ENCODE peak calls at places on chromosomes 2 and 18, in four cellular contexts. One of them, this sample, is unnamed. For H3K9me3, the result is how much of the 10 kb centered on the place peaks cover.

GRCh38 chr2:101806123-101806522 is 108.6 kb downstream of the MAP4K4 start:
- DNase-seq in adrenal gland: no peak
- DNase-seq in colonic mucosa: no peak
- DNase-seq in heart left ventricle: peak
- DNase-seq in this sample: no peak

GRCh38 chr2:31384351-31384750 is 30.2 kb downstream of the XDH start:
- DNase-seq in adrenal gland: no peak
- DNase-seq in colonic mucosa: no peak
- DNase-seq in heart left ventricle: no peak
- DNase-seq in this sample: no peak

GRCh38 chr2:112154246-112155110 is 16.3 kb downstream of the FBLN7 start:
- DNase-seq in adrenal gland: no peak
- DNase-seq in colonic mucosa: no peak
- DNase-seq in heart left ventricle: no peak
- DNase-seq in this sample: no peak

GRCh38 chr2:27303093-27304025 is 4.9 kb downstream of the UCN start:
- DNase-seq in adrenal gland: peak
- DNase-seq in colonic mucosa: peak
- DNase-seq in heart left ventricle: no peak
- DNase-seq in this sample: peak

GRCh38 chr2:182816856-182817255 is 49.6 kb downstream of the FRZB start:
- DNase-seq in adrenal gland: no peak
- DNase-seq in colonic mucosa: no peak
- DNase-seq in heart left ventricle: no peak
- DNase-seq in this sample: no peak

GRCh38 chr2:157155992-157156391 is 101.5 kb upstream of the GALNT5 start:
- DNase-seq in adrenal gland: no peak
- DNase-seq in colonic mucosa: no peak
- DNase-seq in heart left ventricle: no peak
- DNase-seq in this sample: no peak

GRCh38 chr2:167785606-167786005 is 461.8 kb downstream of the STK39 start:
- DNase-seq in adrenal gland: no peak
- DNase-seq in colonic mucosa: no peak
- DNase-seq in heart left ventricle: no peak
- DNase-seq in this sample: no peak

GRCh38 chr2:237806334-237806733 is 7.8 kb downstream of the RBM44 start:
- DNase-seq in adrenal gland: no peak
- DNase-seq in colonic mucosa: no peak
- DNase-seq in heart left ventricle: no peak
- DNase-seq in this sample: no peak

GRCh38 chr2:113216321-113216720 is 42.5 kb downstream of the PSD4 start:
- DNase-seq in adrenal gland: no peak
- DNase-seq in colonic mucosa: no peak
- DNase-seq in heart left ventricle: no peak
- DNase-seq in this sample: no peak

GRCh38 chr18:52341617-52342381 is 1.8 kb downstream of the DCC start:
- DNase-seq in adrenal gland: no peak
- DNase-seq in colonic mucosa: no peak
- DNase-seq in heart left ventricle: no peak
- DNase-seq in this sample: peak

GRCh38 chr18:7987284-7987976 is 420.3 kb downstream of the PTPRM start:
- DNase-seq in adrenal gland: no peak
- DNase-seq in colonic mucosa: no peak
- DNase-seq in heart left ventricle: no peak
- DNase-seq in this sample: no peak

GRCh38 chr2:124666976-124667375 is 641.9 kb downstream of the CNTNAP5 start:
- DNase-seq in adrenal gland: no peak
- DNase-seq in colonic mucosa: no peak
- DNase-seq in heart left ventricle: no peak
- DNase-seq in this sample: no peak

GRCh38 chr2:28232267-28232666 is 160.4 kb upstream of the FOSL2 start:
- DNase-seq in adrenal gland: no peak
- DNase-seq in colonic mucosa: peak
- DNase-seq in heart left ventricle: no peak
- DNase-seq in this sample: no peak

GRCh38 chr2:223026357-223027110 is 25.5 kb upstream of the KCNE4 start:
- DNase-seq in adrenal gland: no peak
- DNase-seq in colonic mucosa: no peak
- DNase-seq in heart left ventricle: no peak
- DNase-seq in this sample: no peak

GRCh38 chr2:33411765-33412164 is 64.7 kb upstream of the RASGRP3 start:
- DNase-seq in adrenal gland: no peak
- DNase-seq in colonic mucosa: no peak
- DNase-seq in heart left ventricle: no peak
- DNase-seq in this sample: no peak

GRCh38 chr2:222319576-222320440 is 21.0 kb upstream of the PAX3 start:
- DNase-seq in adrenal gland: peak
- DNase-seq in colonic mucosa: peak
- DNase-seq in heart left ventricle: no peak
- DNase-seq in this sample: no peak

GRCh38 chr2:45890819-45891218 is 239.3 kb downstream of the PRKCE start:
- DNase-seq in adrenal gland: no peak
- DNase-seq in colonic mucosa: no peak
- DNase-seq in heart left ventricle: no peak
- DNase-seq in this sample: no peak

GRCh38 chr2:181686566-181687185 is 6.4 kb upstream of the NEUROD1 start:
- DNase-seq in adrenal gland: no peak
- DNase-seq in colonic mucosa: no peak
- DNase-seq in heart left ventricle: no peak
- DNase-seq in this sample: no peak

GRCh38 chr2:39523308-39524044 is 86.4 kb upstream of the MAP4K3 start:
- DNase-seq in adrenal gland: no peak
- DNase-seq in colonic mucosa: no peak
- DNase-seq in heart left ventricle: no peak
- DNase-seq in this sample: no peak

GRCh38 chr2:39094717-39095363 is 26.0 kb downstream of the SOS1 start:
- DNase-seq in adrenal gland: no peak
- DNase-seq in colonic mucosa: no peak
- DNase-seq in heart left ventricle: no peak
- DNase-seq in this sample: no peak

GRCh38 chr2:9101763-9102425 is 98.4 kb upstream of the MBOAT2 start:
- DNase-seq in adrenal gland: no peak
- DNase-seq in colonic mucosa: no peak
- DNase-seq in heart left ventricle: no peak
- DNase-seq in this sample: no peak

GRCh38 chr2:64692401-64692800 is 38.7 kb upstream of the SERTAD2 start:
- DNase-seq in adrenal gland: no peak
- DNase-seq in colonic mucosa: no peak
- DNase-seq in heart left ventricle: no peak
- DNase-seq in this sample: no peak

GRCh38 chr2:192286093-192286701 is 91.5 kb upstream of the TMEFF2 start:
- DNase-seq in adrenal gland: no peak
- DNase-seq in colonic mucosa: no peak
- DNase-seq in heart left ventricle: no peak
- DNase-seq in this sample: peak

DNA sequence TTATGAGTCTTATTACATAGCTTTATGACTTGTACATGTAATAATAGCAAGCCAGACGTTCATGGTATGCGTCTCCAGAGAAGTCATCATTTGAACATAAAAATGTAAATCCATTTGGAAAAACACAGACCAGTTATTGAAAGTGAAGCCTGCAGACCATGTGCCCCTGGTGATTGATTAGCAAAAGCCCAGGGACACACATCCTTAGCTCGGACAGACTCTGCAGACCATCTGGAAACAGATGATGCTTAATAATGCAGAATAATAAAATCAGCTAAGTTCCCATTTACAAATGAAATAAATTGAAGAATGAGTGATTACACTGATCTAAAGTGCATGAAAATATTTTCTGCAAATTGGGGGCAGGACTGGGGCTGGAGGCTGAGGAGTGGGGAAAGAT is 283.2 kb downstream of the TDRD15 start:
- DNase-seq in adrenal gland: no peak
- DNase-seq in colonic mucosa: no peak
- DNase-seq in heart left ventricle: no peak
- DNase-seq in this sample: no peak
- H3K27ac ChIP-seq in adrenal gland: no peak
- H3K27ac ChIP-seq in colonic mucosa: no peak
- H3K27ac ChIP-seq in heart left ventricle: no peak
- H3K27ac ChIP-seq in this sample: no peak

GRCh38 chr2:217142649-217143266 is 282.9 kb upstream of the TNP1 start:
- DNase-seq in adrenal gland: peak
- DNase-seq in colonic mucosa: peak
- DNase-seq in heart left ventricle: no peak
- DNase-seq in this sample: peak

GRCh38 chr2:217138284-217138683 is 278.4 kb upstream of the TNP1 start:
- DNase-seq in adrenal gland: no peak
- DNase-seq in colonic mucosa: no peak
- DNase-seq in heart left ventricle: no peak
- DNase-seq in this sample: no peak
- H3K9me3 ChIP-seq in adrenal gland: under half
- H3K9me3 ChIP-seq in colonic mucosa: under half
- H3K9me3 ChIP-seq in heart left ventricle: under half
- H3K9me3 ChIP-seq in this sample: under half

DNA sequence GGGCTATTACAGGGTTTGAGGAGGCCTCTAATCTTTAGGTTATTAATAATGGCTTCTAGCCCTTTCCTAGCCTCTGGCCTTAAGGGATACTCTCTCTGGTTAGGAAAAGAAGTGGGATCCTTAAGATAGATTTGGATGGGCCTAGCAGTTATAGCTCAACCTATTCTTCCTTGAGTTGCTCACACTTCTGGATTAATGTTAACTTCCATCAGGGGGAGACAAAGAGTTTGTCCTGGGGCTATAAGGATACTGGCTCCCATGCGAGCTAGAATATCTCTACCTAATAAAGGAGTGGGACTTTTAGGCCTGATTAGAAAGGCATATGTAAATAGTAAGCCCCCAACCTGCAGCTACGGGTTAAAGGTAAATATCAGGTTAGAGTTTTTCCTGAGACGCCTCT is 14.3 kb upstream of the PTH2R start:
- DNase-seq in adrenal gland: no peak
- DNase-seq in colonic mucosa: no peak
- DNase-seq in heart left ventricle: no peak
- DNase-seq in this sample: no peak
- TF ChIP-seq CTCF in adrenal gland: no peak
- TF ChIP-seq CTCF in colonic mucosa: no peak
- TF ChIP-seq CTCF in heart left ventricle: no peak
- TF ChIP-seq CTCF in this sample: no peak

GRCh38 chr2:96618599-96619283 is 19.4 kb downstream of the KANSL3 start:
- DNase-seq in adrenal gland: no peak
- DNase-seq in colonic mucosa: no peak
- DNase-seq in heart left ventricle: no peak
- DNase-seq in this sample: no peak
- H3K27ac ChIP-seq in adrenal gland: no peak
- H3K27ac ChIP-seq in colonic mucosa: no peak
- H3K27ac ChIP-seq in heart left ventricle: peak
- H3K27ac ChIP-seq in this sample: no peak

This sample was measured in WERI-Rb-1.